ENCODE peak calls at places on chromosome X, in six cellular contexts. One of them, this sample, is unnamed.

GRCh38 chrX:38804481-38805293 is 3.4 kb downstream of the MID1IP1 start:
- DNase-seq in nucleus accumbens: no peak
- DNase-seq in fibroblast of villous mesenchyme: no peak
- DNase-seq in BJ: no peak
- DNase-seq in stimulated activated CD8-positive, alpha-beta memory T cell treated with anti-CD3 and anti-CD28 coated beads, Interleukin-2, amount 100 ng/mL, for 1 hour: no peak
- DNase-seq in anterior cingulate cortex: no peak
- DNase-seq in this sample: peak

GRCh38 chrX:9595131-9595530 is 130.3 kb downstream of the TBL1X start:
- DNase-seq in nucleus accumbens: no peak
- DNase-seq in fibroblast of villous mesenchyme: peak
- DNase-seq in BJ: no peak
- DNase-seq in stimulated activated CD8-positive, alpha-beta memory T cell treated with anti-CD3 and anti-CD28 coated beads, Interleukin-2, amount 100 ng/mL, for 1 hour: no peak
- DNase-seq in anterior cingulate cortex: no peak
- DNase-seq in this sample: no peak

GRCh38 chrX:96791559-96791958 is 92.1 kb upstream of the RPA4 start:
- DNase-seq in nucleus accumbens: no peak
- DNase-seq in fibroblast of villous mesenchyme: peak
- DNase-seq in BJ: peak
- DNase-seq in stimulated activated CD8-positive, alpha-beta memory T cell treated with anti-CD3 and anti-CD28 coated beads, Interleukin-2, amount 100 ng/mL, for 1 hour: no peak
- DNase-seq in anterior cingulate cortex: no peak
- DNase-seq in this sample: no peak

GRCh38 chrX:50877310-50877709 is 33.2 kb upstream of the BMP15 start:
- DNase-seq in nucleus accumbens: no peak
- DNase-seq in fibroblast of villous mesenchyme: peak
- DNase-seq in BJ: peak
- DNase-seq in stimulated activated CD8-positive, alpha-beta memory T cell treated with anti-CD3 and anti-CD28 coated beads, Interleukin-2, amount 100 ng/mL, for 1 hour: no peak
- DNase-seq in anterior cingulate cortex: no peak
- DNase-seq in this sample: peak

GRCh38 chrX:51148848-51149247 is 183.8 kb upstream of the NUDT10 start:
- DNase-seq in nucleus accumbens: no peak
- DNase-seq in fibroblast of villous mesenchyme: peak
- DNase-seq in BJ: no peak
- DNase-seq in stimulated activated CD8-positive, alpha-beta memory T cell treated with anti-CD3 and anti-CD28 coated beads, Interleukin-2, amount 100 ng/mL, for 1 hour: no peak
- DNase-seq in anterior cingulate cortex: no peak
- DNase-seq in this sample: no peak

GRCh38 chrX:129741880-129742758 is 3.3 kb downstream of the XPNPEP2 start:
- DNase-seq in nucleus accumbens: no peak
- DNase-seq in fibroblast of villous mesenchyme: no peak
- DNase-seq in BJ: no peak
- DNase-seq in stimulated activated CD8-positive, alpha-beta memory T cell treated with anti-CD3 and anti-CD28 coated beads, Interleukin-2, amount 100 ng/mL, for 1 hour: no peak
- DNase-seq in anterior cingulate cortex: no peak
- DNase-seq in this sample: no peak

GRCh38 chrX:118383120-118383519 is 37.2 kb downstream of the WDR44 start:
- DNase-seq in nucleus accumbens: no peak
- DNase-seq in fibroblast of villous mesenchyme: no peak
- DNase-seq in BJ: no peak
- DNase-seq in stimulated activated CD8-positive, alpha-beta memory T cell treated with anti-CD3 and anti-CD28 coated beads, Interleukin-2, amount 100 ng/mL, for 1 hour: no peak
- DNase-seq in anterior cingulate cortex: no peak
- DNase-seq in this sample: no peak

GRCh38 chrX:21978346-21978745 is 37.8 kb downstream of the SMS start:
- DNase-seq in nucleus accumbens: no peak
- DNase-seq in fibroblast of villous mesenchyme: no peak
- DNase-seq in BJ: no peak
- DNase-seq in stimulated activated CD8-positive, alpha-beta memory T cell treated with anti-CD3 and anti-CD28 coated beads, Interleukin-2, amount 100 ng/mL, for 1 hour: no peak
- DNase-seq in anterior cingulate cortex: no peak
- DNase-seq in this sample: no peak

GRCh38 chrX:43560247-43560946 is 95.7 kb upstream of the MAOA start:
- DNase-seq in nucleus accumbens: no peak
- DNase-seq in fibroblast of villous mesenchyme: no peak
- DNase-seq in BJ: no peak
- DNase-seq in stimulated activated CD8-positive, alpha-beta memory T cell treated with anti-CD3 and anti-CD28 coated beads, Interleukin-2, amount 100 ng/mL, for 1 hour: no peak
- DNase-seq in anterior cingulate cortex: no peak
- DNase-seq in this sample: no peak

GRCh38 chrX:20454117-20454516 is 187.4 kb upstream of the RPS6KA3 start:
- DNase-seq in nucleus accumbens: no peak
- DNase-seq in fibroblast of villous mesenchyme: peak
- DNase-seq in BJ: no peak
- DNase-seq in stimulated activated CD8-positive, alpha-beta memory T cell treated with anti-CD3 and anti-CD28 coated beads, Interleukin-2, amount 100 ng/mL, for 1 hour: no peak
- DNase-seq in anterior cingulate cortex: no peak
- DNase-seq in this sample: no peak

GRCh38 chrX:41468647-41469323 is 21.6 kb downstream of the NYX start:
- DNase-seq in nucleus accumbens: no peak
- DNase-seq in fibroblast of villous mesenchyme: peak
- DNase-seq in BJ: no peak
- DNase-seq in stimulated activated CD8-positive, alpha-beta memory T cell treated with anti-CD3 and anti-CD28 coated beads, Interleukin-2, amount 100 ng/mL, for 1 hour: no peak
- DNase-seq in anterior cingulate cortex: no peak
- DNase-seq in this sample: no peak

GRCh38 chrX:118973389-118974087 is 880 bp upstream of the LONRF3 start:
- DNase-seq in nucleus accumbens: no peak
- DNase-seq in fibroblast of villous mesenchyme: no peak
- DNase-seq in BJ: no peak
- DNase-seq in stimulated activated CD8-positive, alpha-beta memory T cell treated with anti-CD3 and anti-CD28 coated beads, Interleukin-2, amount 100 ng/mL, for 1 hour: no peak
- DNase-seq in anterior cingulate cortex: no peak
- DNase-seq in this sample: no peak

GRCh38 chrX:21683910-21684309 is 25.8 kb upstream of the KLHL34 start:
- DNase-seq in nucleus accumbens: no peak
- DNase-seq in fibroblast of villous mesenchyme: peak
- DNase-seq in BJ: peak
- DNase-seq in stimulated activated CD8-positive, alpha-beta memory T cell treated with anti-CD3 and anti-CD28 coated beads, Interleukin-2, amount 100 ng/mL, for 1 hour: no peak
- DNase-seq in anterior cingulate cortex: no peak
- DNase-seq in this sample: no peak

GRCh38 chrX:130502023-130502570 is 100.3 kb downstream of the RBMX2 start:
- DNase-seq in nucleus accumbens: no peak
- DNase-seq in fibroblast of villous mesenchyme: no peak
- DNase-seq in BJ: no peak
- DNase-seq in stimulated activated CD8-positive, alpha-beta memory T cell treated with anti-CD3 and anti-CD28 coated beads, Interleukin-2, amount 100 ng/mL, for 1 hour: no peak
- DNase-seq in anterior cingulate cortex: no peak
- DNase-seq in this sample: no peak

GRCh38 chrX:106437407-106437806 is 174.4 kb upstream of the RADX start:
- DNase-seq in nucleus accumbens: peak
- DNase-seq in fibroblast of villous mesenchyme: no peak
- DNase-seq in BJ: no peak
- DNase-seq in stimulated activated CD8-positive, alpha-beta memory T cell treated with anti-CD3 and anti-CD28 coated beads, Interleukin-2, amount 100 ng/mL, for 1 hour: no peak
- DNase-seq in anterior cingulate cortex: no peak
- DNase-seq in this sample: no peak

GRCh38 chrX:133402042-133402453 is 13.2 kb downstream of the GPC4 start:
- DNase-seq in nucleus accumbens: no peak
- DNase-seq in fibroblast of villous mesenchyme: peak
- DNase-seq in BJ: no peak
- DNase-seq in stimulated activated CD8-positive, alpha-beta memory T cell treated with anti-CD3 and anti-CD28 coated beads, Interleukin-2, amount 100 ng/mL, for 1 hour: no peak
- DNase-seq in anterior cingulate cortex: no peak
- DNase-seq in this sample: no peak

GRCh38 chrX:42976729-42977366 is 198.9 kb upstream of the PPP1R2C start:
- DNase-seq in nucleus accumbens: no peak
- DNase-seq in fibroblast of villous mesenchyme: no peak
- DNase-seq in BJ: no peak
- DNase-seq in stimulated activated CD8-positive, alpha-beta memory T cell treated with anti-CD3 and anti-CD28 coated beads, Interleukin-2, amount 100 ng/mL, for 1 hour: no peak
- DNase-seq in anterior cingulate cortex: no peak
- DNase-seq in this sample: no peak

GRCh38 chrX:42269186-42269585 is 345.8 kb upstream of the CASK start:
- DNase-seq in nucleus accumbens: no peak
- DNase-seq in fibroblast of villous mesenchyme: peak
- DNase-seq in BJ: peak
- DNase-seq in stimulated activated CD8-positive, alpha-beta memory T cell treated with anti-CD3 and anti-CD28 coated beads, Interleukin-2, amount 100 ng/mL, for 1 hour: no peak
- DNase-seq in anterior cingulate cortex: no peak
- DNase-seq in this sample: no peak

GRCh38 chrX:99939883-99940232 is 470.2 kb downstream of the PCDH19 start:
- DNase-seq in nucleus accumbens: no peak
- DNase-seq in fibroblast of villous mesenchyme: no peak
- DNase-seq in BJ: no peak
- DNase-seq in stimulated activated CD8-positive, alpha-beta memory T cell treated with anti-CD3 and anti-CD28 coated beads, Interleukin-2, amount 100 ng/mL, for 1 hour: no peak
- DNase-seq in anterior cingulate cortex: no peak
- DNase-seq in this sample: no peak

GRCh38 chrX:148288451-148288850 is 212.0 kb upstream of the AFF2 start:
- DNase-seq in nucleus accumbens: no peak
- DNase-seq in fibroblast of villous mesenchyme: no peak
- DNase-seq in BJ: no peak
- DNase-seq in stimulated activated CD8-positive, alpha-beta memory T cell treated with anti-CD3 and anti-CD28 coated beads, Interleukin-2, amount 100 ng/mL, for 1 hour: no peak
- DNase-seq in anterior cingulate cortex: no peak
- DNase-seq in this sample: no peak

GRCh38 chrX:41001327-41001726 is 83.9 kb upstream of the USP9X start:
- DNase-seq in nucleus accumbens: no peak
- DNase-seq in fibroblast of villous mesenchyme: no peak
- DNase-seq in BJ: no peak
- DNase-seq in stimulated activated CD8-positive, alpha-beta memory T cell treated with anti-CD3 and anti-CD28 coated beads, Interleukin-2, amount 100 ng/mL, for 1 hour: no peak
- DNase-seq in anterior cingulate cortex: no peak
- DNase-seq in this sample: no peak

GRCh38 chrX:152735101-152735500 is 1.5 kb downstream of the MAGEA12 start:
- DNase-seq in nucleus accumbens: no peak
- DNase-seq in fibroblast of villous mesenchyme: no peak
- DNase-seq in BJ: no peak
- DNase-seq in stimulated activated CD8-positive, alpha-beta memory T cell treated with anti-CD3 and anti-CD28 coated beads, Interleukin-2, amount 100 ng/mL, for 1 hour: no peak
- DNase-seq in anterior cingulate cortex: no peak
- DNase-seq in this sample: no peak

GRCh38 chrX:22025751-22026150 is 6.4 kb upstream of the PHEX start:
- DNase-seq in nucleus accumbens: no peak
- DNase-seq in fibroblast of villous mesenchyme: no peak
- DNase-seq in BJ: no peak
- DNase-seq in stimulated activated CD8-positive, alpha-beta memory T cell treated with anti-CD3 and anti-CD28 coated beads, Interleukin-2, amount 100 ng/mL, for 1 hour: no peak
- DNase-seq in anterior cingulate cortex: no peak
- DNase-seq in this sample: no peak

GRCh38 chrX:134753185-134754008 is 95.1 kb upstream of the PLAC1 start:
- DNase-seq in nucleus accumbens: no peak
- DNase-seq in fibroblast of villous mesenchyme: peak
- DNase-seq in BJ: no peak
- DNase-seq in stimulated activated CD8-positive, alpha-beta memory T cell treated with anti-CD3 and anti-CD28 coated beads, Interleukin-2, amount 100 ng/mL, for 1 hour: no peak
- DNase-seq in anterior cingulate cortex: no peak
- DNase-seq in this sample: no peak

GRCh38 chrX:40663880-40664630 is 16.7 kb upstream of the CXorf38 start:
- DNase-seq in nucleus accumbens: no peak
- DNase-seq in fibroblast of villous mesenchyme: peak
- DNase-seq in BJ: peak
- DNase-seq in stimulated activated CD8-positive, alpha-beta memory T cell treated with anti-CD3 and anti-CD28 coated beads, Interleukin-2, amount 100 ng/mL, for 1 hour: no peak
- DNase-seq in anterior cingulate cortex: no peak
- DNase-seq in this sample: peak

GRCh38 chrX:133215747-133216146 is 2.4 kb downstream of the TFDP3 start:
- DNase-seq in nucleus accumbens: no peak
- DNase-seq in fibroblast of villous mesenchyme: peak
- DNase-seq in BJ: no peak
- DNase-seq in stimulated activated CD8-positive, alpha-beta memory T cell treated with anti-CD3 and anti-CD28 coated beads, Interleukin-2, amount 100 ng/mL, for 1 hour: no peak
- DNase-seq in anterior cingulate cortex: no peak
- DNase-seq in this sample: no peak

GRCh38 chrX:11382935-11383334 is 89.7 kb downstream of the AMELX start:
- DNase-seq in nucleus accumbens: no peak
- DNase-seq in fibroblast of villous mesenchyme: peak
- DNase-seq in BJ: no peak
- DNase-seq in stimulated activated CD8-positive, alpha-beta memory T cell treated with anti-CD3 and anti-CD28 coated beads, Interleukin-2, amount 100 ng/mL, for 1 hour: no peak
- DNase-seq in anterior cingulate cortex: no peak
- DNase-seq in this sample: no peak

GRCh38 chrX:72107320-72107719 is 24.4 kb downstream of the RTL5 start:
- DNase-seq in nucleus accumbens: no peak
- DNase-seq in fibroblast of villous mesenchyme: peak
- DNase-seq in BJ: no peak
- DNase-seq in stimulated activated CD8-positive, alpha-beta memory T cell treated with anti-CD3 and anti-CD28 coated beads, Interleukin-2, amount 100 ng/mL, for 1 hour: no peak
- DNase-seq in anterior cingulate cortex: no peak
- DNase-seq in this sample: no peak

GRCh38 chrX:18983711-18984380 is at the start of gene PHKA2:
- DNase-seq in nucleus accumbens: peak
- DNase-seq in fibroblast of villous mesenchyme: no peak
- DNase-seq in BJ: no peak
- DNase-seq in stimulated activated CD8-positive, alpha-beta memory T cell treated with anti-CD3 and anti-CD28 coated beads, Interleukin-2, amount 100 ng/mL, for 1 hour: peak
- DNase-seq in anterior cingulate cortex: no peak
- DNase-seq in this sample: peak

GRCh38 chrX:79081895-79082512 is 62.5 kb upstream of the GPR174 start:
- DNase-seq in nucleus accumbens: no peak
- DNase-seq in fibroblast of villous mesenchyme: peak
- DNase-seq in BJ: no peak
- DNase-seq in stimulated activated CD8-positive, alpha-beta memory T cell treated with anti-CD3 and anti-CD28 coated beads, Interleukin-2, amount 100 ng/mL, for 1 hour: no peak
- DNase-seq in anterior cingulate cortex: no peak
- DNase-seq in this sample: peak

This sample was measured in globus pallidus.